ENCODE peak calls at places on chromosome 1, in nine cellular contexts. F is C1 segment of cervical spinal cord; J is AG20443; G is effector memory CD8-positive, alpha-beta T cell; L is activated T-helper 1 cell treated with Interleukin-2 at 50 U/mL for 16 hours; Y is stimulated activated CD8-positive, alpha-beta memory T cell treated with anti-CD3 and anti-CD28 coated beads, Interleukin-15, amount 100 ng/mL, for 24 hours; H is ELR; Q is AG09309; A is lung. W is an unnamed sample.

GRCh38 chr1:223700942-223701637 is 11.2 kb upstream of the CAPN2 start:
- DNase-seq in G (no peak), Q (peak), J (peak), H (peak), L (no peak), A (peak), F (peak), Y (no peak), W (peak)

GRCh38 chr1:65068202-65069011 is 79.6 kb upstream of the AK4 start:
- DNase-seq in Q (no peak), H (peak), F (no peak), G (no peak), L (no peak), J (no peak), A (no peak), Y (no peak), W (no peak)

GRCh38 chr1:225990705-225991464 is 8.3 kb downstream of the SDE2 start:
- DNase-seq in L (no peak), H (no peak), Y (no peak), A (no peak), J (no peak), Q (no peak), F (no peak), G (no peak), W (no peak)

GRCh38 chr1:31583082-31583994 is 7.0 kb downstream of the TINAGL1 start:
- DNase-seq in G (no peak), F (no peak), L (no peak), H (no peak), A (no peak), J (no peak), Y (no peak), Q (no peak), W (no peak)

GRCh38 chr1:244214009-244214967 is 163.2 kb downstream of the ZBTB18 start:
- DNase-seq in G (no peak), J (peak), L (no peak), Q (peak), H (peak), F (peak), A (no peak), Y (no peak), W (peak)

GRCh38 chr1:183822081-183822611 is 17.2 kb downstream of the RGL1 start:
- DNase-seq in J (peak), L (no peak), Y (no peak), F (no peak), H (peak), G (no peak), Q (no peak), A (no peak), W (no peak)

GRCh38 chr1:178628637-178629548 is 96.2 kb upstream of the RALGPS2 start:
- DNase-seq in Y (no peak), A (no peak), F (peak), H (peak), L (no peak), G (no peak), J (peak), Q (peak), W (no peak)

GRCh38 chr1:3529099-3529729 is 74.7 kb downstream of the ARHGEF16 start:
- DNase-seq in F (no peak), H (no peak), Y (no peak), A (no peak), Q (no peak), L (no peak), J (no peak), G (no peak), W (no peak)

GRCh38 chr1:5830771-5831599 is 161.2 kb downstream of the NPHP4 start:
- DNase-seq in J (no peak), F (no peak), A (no peak), G (no peak), L (no peak), Q (no peak), H (no peak), Y (no peak), W (no peak)

GRCh38 chr1:215081566-215082531 is 688 bp upstream of the KCNK2 start:
- DNase-seq in L (no peak), F (peak), Y (no peak), Q (no peak), A (no peak), J (peak), G (no peak), H (peak), W (no peak)

GRCh38 chr1:41700581-41700980 is 216.1 kb upstream of the EDN2 start:
- DNase-seq in H (no peak), A (no peak), L (no peak), F (no peak), J (no peak), Q (no peak), Y (no peak), G (no peak), W (no peak)

GRCh38 chr1:198910816-198911215 is 272.0 kb downstream of the PTPRC start:
- DNase-seq in G (no peak), Y (no peak), F (no peak), L (no peak), A (no peak), J (no peak), H (no peak), Q (no peak), W (no peak)

GRCh38 chr1:184409011-184409410 is 22.2 kb downstream of the C1orf21 start:
- DNase-seq in F (no peak), L (no peak), A (no peak), Q (no peak), G (no peak), J (peak), Y (no peak), H (peak), W (no peak)

GRCh38 chr1:37028981-37029617 is 5.2 kb downstream of the GRIK3 start:
- DNase-seq in L (no peak), Y (no peak), F (no peak), A (no peak), Q (no peak), G (no peak), H (no peak), J (no peak), W (no peak)

GRCh38 chr1:157314408-157314807 is 176.2 kb upstream of the ETV3 start:
- DNase-seq in Q (no peak), F (no peak), Y (no peak), L (no peak), A (no peak), H (no peak), G (no peak), J (no peak), W (no peak)

GRCh38 chr1:41041866-41042265 is 20.3 kb upstream of the SLFNL1 start:
- DNase-seq in Y (no peak), A (no peak), L (no peak), G (no peak), F (no peak), H (no peak), Q (no peak), J (no peak), W (no peak)

GRCh38 chr1:244074559-244075171 is 23.6 kb downstream of the ZBTB18 start:
- DNase-seq in Q (no peak), G (peak), F (no peak), A (no peak), Y (no peak), J (no peak), H (no peak), L (peak), W (no peak)

GRCh38 chr1:47561523-47562007 is 123.7 kb downstream of the FOXD2 start:
- DNase-seq in Q (no peak), A (no peak), L (no peak), J (no peak), Y (no peak), H (no peak), G (no peak), F (no peak), W (peak)

GRCh38 chr1:205746757-205747412 is 3.1 kb downstream of the NUCKS1 start:
- DNase-seq in Y (no peak), F (no peak), A (no peak), L (no peak), H (no peak), G (no peak), Q (no peak), J (no peak), W (peak)

GRCh38 chr1:64043976-64044375 is 159.4 kb upstream of the UBE2U start:
- DNase-seq in J (peak), A (no peak), G (no peak), L (no peak), Q (peak), F (peak), H (peak), Y (no peak), W (no peak)

GRCh38 chr1:35646043-35646442 is 4.7 kb upstream of the PSMB2 start:
- DNase-seq in J (no peak), Y (no peak), H (peak), F (no peak), Q (no peak), L (no peak), G (no peak), A (no peak), W (no peak)

GRCh38 chr1:9653195-9653782 is 1.8 kb downstream of the PIK3CD start:
- DNase-seq in Y (no peak), J (no peak), Q (no peak), L (no peak), H (no peak), G (no peak), A (no peak), F (no peak), W (no peak)

GRCh38 chr1:89900791-89901708 is 80.2 kb downstream of the LRRC8D start:
- DNase-seq in H (no peak), Y (no peak), L (no peak), G (no peak), F (no peak), A (no peak), J (no peak), Q (no peak), W (no peak)

GRCh38 chr1:93960641-93961147 is 51.5 kb upstream of the GCLM start:
- DNase-seq in H (no peak), G (no peak), F (no peak), J (no peak), A (no peak), Y (no peak), Q (no peak), L (no peak), W (peak)

GRCh38 chr1:203807211-203807610 is 11.8 kb downstream of the ZBED6 start:
- DNase-seq in Y (no peak), G (no peak), A (no peak), L (no peak), F (no peak), H (peak), Q (peak), J (peak), W (no peak)

GRCh38 chr1:147840909-147841308 is 61.7 kb upstream of the GJA8 start:
- DNase-seq in F (no peak), G (no peak), H (peak), J (peak), Q (no peak), Y (no peak), A (no peak), L (no peak), W (no peak)

GRCh38 chr1:231315887-231316286 is 21.8 kb downstream of the EXOC8 start:
- DNase-seq in Q (no peak), L (no peak), F (no peak), G (peak), H (peak), A (no peak), Y (peak), J (peak), W (peak)

GRCh38 chr1:169161512-169162194 is 55.2 kb downstream of the ATP1B1 start:
- DNase-seq in Y (no peak), Q (no peak), G (no peak), F (no peak), J (no peak), L (no peak), A (no peak), H (peak), W (peak)

GRCh38 chr1:247493106-247493505 is 35.2 kb upstream of the OR2B11 start:
- DNase-seq in L (no peak), G (no peak), F (no peak), Q (no peak), H (no peak), A (no peak), J (no peak), Y (no peak), W (no peak)

GRCh38 chr1:3603566-3604467 is 7.5 kb downstream of the MEGF6 start:
- DNase-seq in G (no peak), A (no peak), L (no peak), F (no peak), Q (no peak), J (no peak), Y (no peak), H (no peak), W (no peak)

GRCh38 chr1:7261490-7261889 is 476.2 kb downstream of the CAMTA1 start:
- DNase-seq in L (no peak), J (no peak), F (no peak), A (no peak), H (no peak), Y (no peak), G (no peak), Q (no peak), W (no peak)